ENCODE peak calls at places on chromosomes 1 and 21, in eight cellular contexts. C is stomach, E is breast epithelium, J is endothelial cell of umbilical vein, B is HCT116, P is upper lobe of right lung, L is pancreas, G is body of pancreas. X is an unnamed sample.

GRCh38 chr1:208154679-208155078 is 89.5 kb downstream of the PLXNA2 start:
- DNase-seq in B (no peak), L (peak; percentile 58), P (no peak), E (no peak), C (peak; percentile 81), J (peak; percentile 37), G (peak; percentile 82), X (peak; percentile 75)

GRCh38 chr1:220300442-220301121 is 28.3 kb upstream of the RAB3GAP2 start:
- DNase-seq in C (peak; percentile 34), G (peak; percentile 45), E (peak; percentile 75), J (peak; percentile 95), L (peak; percentile 38), P (peak; percentile 65), B (no peak), X (peak; percentile 60)

GRCh38 chr1:234919061-234919755 is 209.4 kb downstream of the TOMM20 start:
- DNase-seq in P (peak; percentile 60), J (peak; percentile 61), G (no peak), E (peak; percentile 67), C (no peak), B (no peak), L (no peak), X (no peak)

GRCh38 chr1:54591127-54591756 is 32.1 kb downstream of the FAM151A start:
- DNase-seq in B (no peak), L (no peak), G (no peak), P (no peak), C (no peak), J (no peak), E (no peak), X (no peak)

GRCh38 chr1:51768971-51769601 is 109.4 kb downstream of the NRDC start:
- DNase-seq in C (no peak), L (no peak), J (peak; percentile 70), E (no peak), P (no peak), G (peak; percentile 47), B (peak; percentile 38), X (peak; percentile 33)

GRCh38 chr1:221268295-221268694 is 389.1 kb downstream of the HLX start:
- DNase-seq in P (no peak), L (no peak), E (no peak), G (no peak), B (no peak), C (no peak), J (no peak), X (no peak)

GRCh38 chr1:87084247-87084836 is 169.9 kb downstream of the HS2ST1 start:
- DNase-seq in B (peak; percentile 6), E (no peak), P (no peak), G (no peak), C (no peak), J (peak; percentile 41), L (no peak), X (no peak)

GRCh38 chr1:90706437-90707362 is 10.4 kb downstream of the BARHL2 start:
- DNase-seq in P (peak; percentile 76), C (no peak), J (no peak), B (no peak), G (peak; percentile 67), E (no peak), L (no peak), X (no peak)

GRCh38 chr1:86516366-86516765 is 30.5 kb upstream of the CLCA4 start:
- DNase-seq in B (no peak), P (no peak), C (no peak), G (no peak), E (no peak), L (no peak), J (no peak), X (no peak)

GRCh38 chr21:42850866-42851391 is 28.4 kb downstream of the WDR4 start:
- DNase-seq in J (no peak), C (peak; percentile 34), G (peak; percentile 39), P (peak; percentile 72), B (no peak), E (no peak), L (no peak), X (no peak)

GRCh38 chr1:57082711-57083439 is 117.1 kb upstream of the C8B start:
- DNase-seq in P (no peak), E (no peak), L (no peak), B (no peak), J (no peak), G (no peak), C (no peak), X (no peak)

GRCh38 chr1:191002768-191003167 is 525.1 kb upstream of the BRINP3 start:
- DNase-seq in B (no peak), J (no peak), E (no peak), L (no peak), G (no peak), P (no peak), C (no peak), X (no peak)

GRCh38 chr1:145720556-145720877 is 1.2 kb downstream of the CD160 start:
- DNase-seq in G (no peak), P (no peak), C (no peak), J (peak; percentile 11), L (no peak), B (peak; percentile 32), E (no peak), X (no peak)

DNA sequence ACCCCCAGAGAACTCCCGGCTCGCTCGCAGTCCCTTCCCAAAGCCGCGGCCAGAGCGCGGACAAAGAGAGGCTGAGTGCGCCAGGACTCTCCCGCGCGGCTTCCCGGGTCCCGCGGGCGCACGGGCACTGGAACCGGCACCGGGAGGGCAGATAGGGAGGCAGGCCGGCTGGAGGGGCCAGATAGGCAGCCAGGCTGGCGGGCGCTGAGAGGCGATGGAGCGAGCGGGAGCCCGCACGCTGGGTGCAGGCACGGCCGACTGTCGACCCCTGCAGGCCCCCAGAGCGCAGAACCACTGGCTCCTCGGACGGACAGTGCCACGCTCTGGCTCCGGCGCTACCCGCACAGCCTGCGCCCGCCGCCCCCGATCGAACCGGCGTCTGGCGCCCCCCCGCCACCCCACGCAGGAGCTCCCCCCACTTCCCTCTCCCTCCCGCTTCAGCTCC is 634 bp downstream of the SLC6A9 start:
- DNase-seq in P (no peak), B (no peak), J (peak; percentile 43), G (peak; percentile 52), C (no peak), E (no peak), L (peak; percentile 26), X (no peak)
- H3K4me1 ChIP-seq in P (peaks cover 19% of the 10 kb centered on the region), B (peaks cover 46% of the 10 kb centered on the region), J (peaks cover 7% of the 10 kb centered on the region), G (peaks cover 31% of the 10 kb centered on the region), C (peaks cover 69% of the 10 kb centered on the region), E (peaks cover 12% of the 10 kb centered on the region), L (no peaks in the 10 kb centered on the region), X (peaks cover 51% of the 10 kb centered on the region)

GRCh38 chr1:14576155-14576554 is 22.3 kb upstream of the KAZN start:
- DNase-seq in E (no peak), G (no peak), P (no peak), J (no peak), L (no peak), B (no peak), C (no peak), X (no peak)

GRCh38 chr1:14572861-14573260 is 25.6 kb upstream of the KAZN start:
- DNase-seq in G (no peak), B (no peak), E (no peak), C (no peak), L (no peak), P (no peak), J (no peak), X (no peak)

GRCh38 chr1:14568716-14569115 is 29.8 kb upstream of the KAZN start:
- DNase-seq in G (no peak), J (no peak), P (no peak), B (no peak), L (no peak), C (no peak), E (no peak), X (no peak)

GRCh38 chr1:14570514-14570913 is 28.0 kb upstream of the KAZN start:
- DNase-seq in J (no peak), B (no peak), G (no peak), E (no peak), L (no peak), C (no peak), P (no peak), X (no peak)

GRCh38 chr1:14571810-14572767 is 26.4 kb upstream of the KAZN start:
- DNase-seq in E (no peak), G (no peak), C (no peak), L (no peak), P (no peak), J (no peak), B (no peak), X (no peak)
- TF ChIP-seq CTCF in E (no peak), G (no peak), C (no peak), L (no peak), P (peak; percentile 17), J (no peak), B (peak; percentile 66), X (no peak)

DNA sequence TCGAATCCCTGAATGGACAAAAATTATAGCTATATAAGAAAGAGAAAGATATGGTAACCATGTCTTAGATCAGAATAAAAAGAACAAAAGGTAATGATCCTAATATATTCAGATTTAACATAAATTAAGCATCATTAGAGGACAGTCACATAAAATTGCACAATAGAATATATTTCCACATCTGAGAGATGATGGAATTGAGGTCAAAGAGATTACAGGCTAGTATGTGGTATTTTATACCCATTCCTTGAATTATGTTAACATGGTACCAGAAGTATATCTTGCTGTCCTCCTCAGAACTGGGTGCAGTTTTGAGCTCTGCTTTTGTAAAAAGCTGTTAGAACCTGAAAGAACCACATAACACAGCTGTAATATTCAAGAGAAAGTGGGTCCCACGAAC is 245.6 kb upstream of the HOOK1 start:
- DNase-seq in J (no peak), P (no peak), E (no peak), G (no peak), C (no peak), L (no peak), B (no peak), X (no peak)
- H3K4me3 ChIP-seq in J (no peak overlapping the region), P (no peak overlapping the region), E (no peak overlapping the region), G (no peak overlapping the region), C (no peak overlapping the region), L (no peak overlapping the region), B (no peak overlapping the region), X (no peak overlapping the region)

GRCh38 chr1:64042331-64043100 is 160.9 kb upstream of the UBE2U start:
- DNase-seq in P (no peak), J (peak; percentile 43), G (peak; percentile 63), B (no peak), C (peak; percentile 57), E (no peak), L (peak; percentile 47), X (peak; percentile 59)
- H3K4me1 ChIP-seq in P (peaks cover 10% of the 10 kb centered on the region), J (peaks cover 6% of the 10 kb centered on the region), G (peaks cover 37% of the 10 kb centered on the region), B (peaks cover 7% of the 10 kb centered on the region), C (peaks cover 69% of the 10 kb centered on the region), E (no peaks in the 10 kb centered on the region), L (peaks cover 7% of the 10 kb centered on the region), X (peaks cover 58% of the 10 kb centered on the region)

DNA sequence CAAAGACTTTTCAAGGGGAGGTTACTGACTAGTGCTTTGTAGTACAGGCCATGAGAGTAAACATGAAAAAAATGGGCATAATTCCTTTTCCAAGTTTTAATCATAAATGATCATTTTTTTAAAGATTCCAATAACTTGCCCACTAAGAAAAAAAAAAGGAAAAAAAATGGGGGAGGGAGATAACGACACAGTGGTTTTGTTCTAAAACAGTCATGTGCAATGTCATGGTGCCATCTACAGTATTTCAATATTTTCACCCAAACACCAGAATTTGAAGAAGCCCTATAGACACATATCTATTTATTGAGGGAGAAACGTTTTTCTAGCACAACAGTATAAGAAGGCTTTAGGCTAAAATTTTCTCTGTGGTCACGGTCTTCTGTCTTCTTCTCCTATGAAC is 250.2 kb downstream of the LTN1 start:
- DNase-seq in B (no peak), L (no peak), P (no peak), J (peak; percentile 61), E (no peak), G (no peak), C (no peak), X (no peak)
- TF ChIP-seq CTCF in B (no peak), L (no peak), P (peak; percentile 36), J (peak; percentile 25), E (no peak), G (no peak), C (no peak), X (no peak)

X was measured in PC-9.